ENCODE peak calls at places on chromosomes 6 and 20, in five cellular contexts. L, Q, G, J and F are unnamed samples.

GRCh38 chr6:17258763-17259162 is 22.4 kb upstream of the RBM24 start:
- DNase-seq in J (no peak), G (no peak), L (no peak), Q (no peak), F (no peak)

GRCh38 chr6:71419217-71419953 is 130.8 kb downstream of the OGFRL1 start:
- DNase-seq in Q (peak), J (no peak), G (peak), L (no peak), F (no peak)

GRCh38 chr6:129709451-129709908 is 497 bp downstream of the ARHGAP18 start:
- DNase-seq in Q (no peak), L (no peak), J (no peak), G (peak), F (no peak)

GRCh38 chr20:34458631-34459030 is 57.6 kb upstream of the DYNLRB1 start:
- DNase-seq in L (no peak), Q (no peak), G (no peak), J (no peak), F (no peak)

GRCh38 chr6:100346203-100346602 is 118.5 kb downstream of the SIM1 start:
- DNase-seq in Q (no peak), L (no peak), J (no peak), G (peak), F (no peak)

GRCh38 chr6:41059569-41059968 is 6.6 kb downstream of the APOBEC2 start:
- DNase-seq in L (no peak), J (no peak), G (peak), Q (peak), F (no peak)

GRCh38 chr20:53738945-53739798 is 145.5 kb upstream of the ZNF217 start:
- DNase-seq in Q (peak), L (no peak), G (no peak), J (no peak), F (no peak)

GRCh38 chr6:56552212-56553130 is 90.2 kb downstream of the DST start:
- DNase-seq in Q (no peak), L (no peak), G (peak), J (no peak), F (no peak)

GRCh38 chr6:87909849-87910248 is 137.8 kb upstream of the SPACA1 start:
- DNase-seq in L (no peak), J (no peak), Q (peak), G (peak), F (no peak)

GRCh38 chr6:43621836-43622180 is 7.3 kb downstream of the GTPBP2 start:
- DNase-seq in L (no peak), G (no peak), Q (no peak), J (no peak), F (no peak)

GRCh38 chr6:43622541-43622940 is 6.5 kb downstream of the GTPBP2 start:
- DNase-seq in J (no peak), G (no peak), Q (no peak), L (no peak), F (no peak)

GRCh38 chr6:43624786-43625288 is 4.2 kb downstream of the GTPBP2 start:
- DNase-seq in J (no peak), Q (no peak), L (no peak), G (no peak), F (no peak)

GRCh38 chr6:43623880-43624785 is 4.9 kb downstream of the GTPBP2 start:
- DNase-seq in L (no peak), G (no peak), J (no peak), Q (no peak), F (no peak)

DNA sequence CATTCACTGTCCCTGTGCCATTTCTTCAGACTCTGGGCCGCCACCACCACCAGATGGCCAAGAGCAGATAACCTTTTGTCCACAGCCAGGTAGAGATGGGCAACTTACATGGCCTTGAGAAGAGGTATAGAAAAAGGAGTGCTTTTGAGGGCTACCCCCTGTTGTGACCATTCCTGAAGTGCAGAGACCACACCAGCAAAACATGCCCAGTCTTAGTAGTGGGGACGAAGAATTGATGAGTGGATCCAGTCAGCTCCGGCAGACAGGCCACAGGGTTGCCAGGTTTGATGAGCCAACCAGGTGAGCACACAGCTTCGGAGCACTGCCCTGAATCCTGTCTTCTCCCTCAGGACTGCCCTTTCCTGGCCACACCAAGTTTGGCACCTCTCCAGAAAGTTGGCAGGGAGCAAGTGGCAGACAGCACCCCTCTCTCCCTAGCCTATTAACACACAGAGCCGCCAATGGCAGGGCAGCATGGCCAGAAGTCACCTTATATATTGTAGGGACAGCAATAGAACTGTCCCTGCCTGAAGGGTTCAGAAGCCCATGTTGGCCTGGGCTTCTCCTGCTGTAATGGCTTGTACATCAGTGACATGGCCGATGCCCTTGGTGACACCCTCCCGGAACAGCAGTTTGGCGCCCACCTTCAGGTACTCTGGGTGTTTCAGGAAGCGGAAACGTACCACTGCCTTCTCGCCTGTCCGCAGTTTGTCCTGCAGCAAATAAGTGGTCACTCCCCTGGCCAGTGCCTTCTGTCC is 7.8 kb downstream of the GTPBP2 start:
- DNase-seq in J (no peak), Q (no peak), G (no peak), L (no peak), F (no peak)
- H3K4me3 ChIP-seq in J (no peak), Q (no peak), G (no peak), L (no peak), F (no peak)

GRCh38 chr6:27333642-27334040 is 21.6 kb upstream of the POM121L2 start:
- DNase-seq in J (no peak), Q (no peak), G (no peak), L (no peak), F (no peak)
- H3K4me3 ChIP-seq in J (no peak), Q (peak), G (no peak), L (no peak), F (peak)

GRCh38 chr20:44187054-44187762 is at the start of gene JPH2:
- DNase-seq in G (peak), L (peak), J (no peak), Q (peak), F (peak)
- H3K4me3 ChIP-seq in G (peak), L (peak), J (no peak), Q (peak), F (peak)

DNA sequence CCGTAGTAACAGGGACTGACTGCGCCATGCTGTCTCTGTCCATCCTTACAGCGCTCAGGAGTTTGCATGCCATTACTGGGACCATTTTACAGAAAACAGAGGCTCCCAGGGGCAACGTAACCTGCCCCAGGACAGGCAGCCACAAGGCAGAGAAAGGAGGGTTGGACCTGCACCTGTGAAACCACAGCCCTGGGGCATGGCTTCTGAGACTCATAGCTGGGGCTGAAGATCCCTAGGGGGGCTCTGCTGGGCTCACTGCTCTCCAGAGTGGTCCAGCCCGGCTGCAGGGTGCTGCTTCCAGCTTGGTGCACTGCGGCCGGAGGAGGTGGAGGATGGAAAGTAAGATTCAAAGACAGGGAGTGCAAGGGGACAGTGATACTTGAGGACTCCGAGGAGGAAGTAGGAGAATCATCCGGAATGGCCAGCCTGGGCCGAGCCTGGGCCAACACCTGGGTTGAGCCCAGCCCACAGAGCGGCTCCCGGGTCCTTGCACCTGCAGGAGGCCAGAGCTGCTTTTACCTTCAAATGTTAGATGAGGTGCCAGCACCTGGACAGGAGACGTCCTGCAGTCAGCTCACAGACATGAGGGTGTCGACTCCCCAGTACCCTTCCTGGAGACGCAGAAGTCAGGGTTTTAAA is 183.2 kb downstream of the CDH4 start:
- DNase-seq in L (no peak), J (no peak), G (no peak), Q (no peak), F (peak)
- H3K4me3 ChIP-seq in L (no peak), J (no peak), G (no peak), Q (no peak), F (no peak)

GRCh38 chr6:7195330-7196018 is 87.7 kb downstream of the RREB1 start:
- DNase-seq in L (no peak), G (no peak), Q (no peak), J (no peak), F (peak)
- H3K4me3 ChIP-seq in L (no peak), G (no peak), Q (no peak), J (no peak), F (no peak)

DNA sequence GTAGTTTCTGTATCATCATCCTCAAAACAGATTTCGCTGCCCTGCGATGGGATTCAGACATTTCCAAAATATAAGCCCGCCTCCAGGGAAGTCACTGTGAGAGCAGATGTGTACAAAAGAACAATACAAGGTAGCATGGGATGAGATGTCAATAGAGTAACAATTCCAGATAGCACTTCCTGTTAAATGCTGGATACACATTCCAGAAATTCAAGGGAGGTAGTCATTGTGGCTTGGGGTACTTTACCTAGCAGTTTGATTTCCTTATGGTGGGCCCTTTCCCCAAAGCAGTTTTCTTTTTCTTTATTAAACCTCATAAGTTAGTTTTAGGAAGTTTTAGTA is 2.5 kb downstream of the RNF217 start:
- DNase-seq in G (peak), Q (peak), J (no peak), L (no peak), F (no peak)
- H3K4me3 ChIP-seq in G (peak), Q (peak), J (no peak), L (peak), F (peak)

GRCh38 chr6:11089695-11090094 is 3.9 kb upstream of the SMIM13 start:
- DNase-seq in L (no peak), G (no peak), Q (no peak), J (no peak), F (no peak)

GRCh38 chr6:11093591-11094410 is at the start of gene SMIM13:
- DNase-seq in Q (peak), J (peak), G (peak), L (peak), F (peak)

GRCh38 chr6:11093065-11093590 is 506 bp upstream of the SMIM13 start:
- DNase-seq in G (no peak), J (no peak), L (no peak), Q (no peak), F (no peak)

GRCh38 chr6:11094411-11094851 is 797 bp downstream of the SMIM13 start:
- DNase-seq in G (peak), J (peak), L (no peak), Q (peak), F (peak)

GRCh38 chr6:11092654-11093053 is 980 bp upstream of the SMIM13 start:
- DNase-seq in G (no peak), L (no peak), Q (no peak), J (no peak), F (no peak)
- H3K4me3 ChIP-seq in G (peak), L (peak), Q (peak), J (peak), F (peak)

GRCh38 chr6:33624856-33625255 is 3.7 kb downstream of the ITPR3 start:
- DNase-seq in Q (no peak), L (no peak), G (no peak), J (no peak), F (no peak)
- H3K4me3 ChIP-seq in Q (no peak), L (no peak), G (no peak), J (no peak), F (no peak)

DNA sequence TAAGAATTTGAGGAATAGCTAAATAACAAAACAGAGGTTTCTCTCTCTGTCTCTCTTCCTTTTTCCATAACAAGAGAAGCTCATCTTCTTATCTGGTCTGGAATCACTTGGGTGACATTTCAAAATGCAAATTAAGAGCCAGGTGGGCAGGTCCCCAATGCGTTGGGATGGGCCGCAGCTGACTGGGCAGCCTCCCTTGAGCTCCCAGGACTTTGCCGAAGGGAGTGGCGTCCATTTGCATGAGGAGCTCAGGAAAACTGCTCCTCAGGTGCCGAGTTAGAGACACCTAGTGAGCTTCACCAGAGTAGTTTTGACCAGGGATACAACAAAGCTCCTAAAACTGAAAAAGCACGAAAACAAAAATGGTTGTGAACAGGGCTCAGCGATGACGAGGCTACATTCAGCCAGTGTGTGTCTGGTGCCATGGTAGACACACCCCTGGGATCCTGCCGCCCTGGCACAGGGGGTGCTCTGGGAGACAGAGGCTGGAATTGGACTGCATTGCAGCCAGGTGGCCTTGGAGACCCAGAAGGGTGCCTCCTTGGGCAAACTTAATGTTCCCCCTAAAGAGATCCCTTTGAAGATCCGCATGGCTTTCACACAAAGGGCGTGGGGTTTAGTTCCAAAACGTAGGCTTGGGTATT is 13.5 kb upstream of the SERPINB6 start:
- DNase-seq in G (no peak), L (peak), J (no peak), Q (no peak), F (no peak)
- H3K4me3 ChIP-seq in G (no peak), L (no peak), J (no peak), Q (no peak), F (no peak)